ENCODE peak calls at places on chromosomes 7 and 10, in five cellular contexts. P, T, S, F and C are unnamed samples.

GRCh38 chr10:124941823-124942222 is at the start of gene ZRANB1:
- DNase-seq in P (no peak), T (no peak), S (no peak), F (no peak), C (no peak)

GRCh38 chr7:25289522-25289921 is 61.2 kb upstream of the NPVF start:
- DNase-seq in P (no peak), T (no peak), S (no peak), F (no peak), C (no peak)

GRCh38 chr7:98613601-98614425 is 3.3 kb upstream of the NPTX2 start:
- DNase-seq in P (peak; percentile 38), T (no peak), S (no peak), F (peak; percentile 5), C (peak; percentile 40)

GRCh38 chr10:132255489-132256344 is 52.0 kb downstream of the STK32C start:
- DNase-seq in P (no peak), T (no peak), S (no peak), F (no peak), C (no peak)

GRCh38 chr7:80263321-80263720 is 128.7 kb downstream of the GNAI1 start:
- DNase-seq in P (peak; percentile 44), T (no peak), S (no peak), F (no peak), C (no peak)

GRCh38 chr7:92266415-92267241 is 20.9 kb downstream of the ANKIB1 start:
- DNase-seq in P (no peak), T (no peak), S (no peak), F (no peak), C (no peak)

GRCh38 chr10:123842692-123843385 is 48.8 kb downstream of the CPXM2 start:
- DNase-seq in P (no peak), T (no peak), S (no peak), F (no peak), C (no peak)

GRCh38 chr10:93991596-93992284 is 2.0 kb upstream of the PLCE1 start:
- DNase-seq in P (peak; percentile 83), T (peak; percentile 88), S (no peak), F (peak; percentile 63), C (peak; percentile 80)

GRCh38 chr7:34135924-34136323 is 230.6 kb downstream of the BMPER start:
- DNase-seq in P (no peak), T (no peak), S (no peak), F (no peak), C (no peak)

GRCh38 chr10:90859321-90859751 is 1.5 kb upstream of the HTR7 start:
- DNase-seq in P (peak; percentile 79), T (no peak), S (no peak), F (no peak), C (peak; percentile 67)

GRCh38 chr7:43385856-43386255 is 197.1 kb upstream of the STK17A start:
- DNase-seq in P (peak; percentile 2), T (no peak), S (no peak), F (no peak), C (no peak)